ENCODE peak calls at places on chromosome 3, in six cellular contexts. W is neural progenitor cell, E is NCI-H2081, N is activated T-cell treated with anti-CD3 and anti-CD28 coated beads for 48 hours, B is omental fat pad, G is M059J. J is an unnamed sample.

GRCh38 chr3:174477491-174477890 is 381.6 kb upstream of the NAALADL2 start:
- DNase-seq in W (no peak), B (no peak), E (no peak), N (no peak), G (peak), J (no peak)

GRCh38 chr3:102512734-102513518 is 78.1 kb downstream of the ZPLD1 start:
- DNase-seq in E (no peak), G (peak), W (no peak), B (no peak), N (no peak), J (no peak)

GRCh38 chr3:32136703-32137102 is 30.3 kb downstream of the GPD1L start:
- DNase-seq in B (no peak), E (no peak), W (no peak), N (no peak), G (no peak), J (no peak)

GRCh38 chr3:133703915-133704314 is 42.2 kb upstream of the TOPBP1 start:
- DNase-seq in G (no peak), N (no peak), B (no peak), W (no peak), E (no peak), J (no peak)

GRCh38 chr3:43913036-43913435 is 222.3 kb downstream of the ABHD5 start:
- DNase-seq in G (no peak), B (no peak), W (no peak), N (no peak), E (no peak), J (no peak)

GRCh38 chr3:17233398-17233800 is 348.6 kb downstream of the PLCL2 start:
- DNase-seq in B (no peak), E (peak), N (no peak), W (peak), G (peak), J (peak)

GRCh38 chr3:119294889-119295769 is 946 bp downstream of the ARHGAP31 start:
- DNase-seq in E (no peak), N (peak), B (no peak), W (peak), G (peak), J (peak)

GRCh38 chr3:156643729-156644389 is 30.5 kb upstream of the TIPARP start:
- DNase-seq in N (peak), W (no peak), E (no peak), G (no peak), B (no peak), J (peak)

GRCh38 chr3:188294823-188295487 is 141.0 kb downstream of the LPP start:
- DNase-seq in W (no peak), E (peak), B (no peak), N (no peak), G (peak), J (no peak)

GRCh38 chr3:48636149-48636548 is 888 bp upstream of the SLC26A6 start:
- DNase-seq in G (no peak), W (no peak), N (no peak), E (no peak), B (no peak), J (no peak)

GRCh38 chr3:42192334-42193200 is 73.4 kb downstream of the CCK start:
- DNase-seq in W (no peak), E (no peak), B (no peak), N (no peak), G (peak), J (no peak)

GRCh38 chr3:122005033-122005565 is 16.9 kb downstream of the ILDR1 start:
- DNase-seq in E (no peak), W (no peak), G (peak), N (no peak), B (no peak), J (no peak)

GRCh38 chr3:63279442-63279841 is 1.3 kb downstream of the SYNPR start:
- DNase-seq in G (no peak), N (no peak), E (no peak), B (no peak), W (no peak), J (no peak)

J was measured in CD4-positive, CD25-positive, alpha-beta regulatory T cell.